ENCODE peak calls at places on chromosomes 7 and 10, in seven cellular contexts. One of them, this sample, is unnamed.
A peak's percentile ranks its signal among the peaks of the same experiment; 100 is the strongest.

GRCh38 chr7:71828361-71828760 is 583.8 kb downstream of the CALN1 start:
- DNase-seq in stimulated activated CD4-positive, alpha-beta T cell treated with anti-CD3 and anti-CD28 coated beads, Interleukin-2, amount 100 ng/mL, for 24 hours: no peak
- DNase-seq in hypothalamus: no peak
- DNase-seq in activated CD4-positive, alpha-beta T cell treated with anti-CD3 and anti-CD28 coated beads for 24 hours: no peak
- DNase-seq in Panc1: no peak
- DNase-seq in HT1080: no peak
- DNase-seq in activated naive CD4-positive, alpha-beta T cell: no peak
- DNase-seq in this sample: no peak

GRCh38 chr7:143380264-143380645 is 890 bp upstream of the ZYX start:
- DNase-seq in stimulated activated CD4-positive, alpha-beta T cell treated with anti-CD3 and anti-CD28 coated beads, Interleukin-2, amount 100 ng/mL, for 24 hours: peak; percentile 90
- DNase-seq in hypothalamus: peak; percentile 88
- DNase-seq in activated CD4-positive, alpha-beta T cell treated with anti-CD3 and anti-CD28 coated beads for 24 hours: peak; percentile 85
- DNase-seq in Panc1: peak; percentile 75
- DNase-seq in HT1080: peak; percentile 86
- DNase-seq in activated naive CD4-positive, alpha-beta T cell: peak; percentile 87
- DNase-seq in this sample: peak; percentile 94

GRCh38 chr7:132145466-132145865 is 430.8 kb downstream of the PLXNA4 start:
- DNase-seq in stimulated activated CD4-positive, alpha-beta T cell treated with anti-CD3 and anti-CD28 coated beads, Interleukin-2, amount 100 ng/mL, for 24 hours: no peak
- DNase-seq in hypothalamus: peak; percentile 42
- DNase-seq in activated CD4-positive, alpha-beta T cell treated with anti-CD3 and anti-CD28 coated beads for 24 hours: no peak
- DNase-seq in Panc1: peak; percentile 72
- DNase-seq in HT1080: peak; percentile 88
- DNase-seq in activated naive CD4-positive, alpha-beta T cell: no peak
- DNase-seq in this sample: peak; percentile 56

GRCh38 chr10:51656467-51656866 is 42.9 kb downstream of the CSTF2T start:
- DNase-seq in stimulated activated CD4-positive, alpha-beta T cell treated with anti-CD3 and anti-CD28 coated beads, Interleukin-2, amount 100 ng/mL, for 24 hours: no peak
- DNase-seq in hypothalamus: no peak
- DNase-seq in activated CD4-positive, alpha-beta T cell treated with anti-CD3 and anti-CD28 coated beads for 24 hours: no peak
- DNase-seq in Panc1: no peak
- DNase-seq in HT1080: no peak
- DNase-seq in activated naive CD4-positive, alpha-beta T cell: no peak
- DNase-seq in this sample: no peak

GRCh38 chr10:51363415-51363814 is 289.1 kb downstream of the PRKG1 start:
- DNase-seq in stimulated activated CD4-positive, alpha-beta T cell treated with anti-CD3 and anti-CD28 coated beads, Interleukin-2, amount 100 ng/mL, for 24 hours: no peak
- DNase-seq in hypothalamus: no peak
- DNase-seq in activated CD4-positive, alpha-beta T cell treated with anti-CD3 and anti-CD28 coated beads for 24 hours: no peak
- DNase-seq in Panc1: no peak
- DNase-seq in HT1080: no peak
- DNase-seq in activated naive CD4-positive, alpha-beta T cell: no peak
- DNase-seq in this sample: no peak

GRCh38 chr7:47285860-47286491 is 295.9 kb downstream of the TNS3 start:
- DNase-seq in stimulated activated CD4-positive, alpha-beta T cell treated with anti-CD3 and anti-CD28 coated beads, Interleukin-2, amount 100 ng/mL, for 24 hours: no peak
- DNase-seq in hypothalamus: no peak
- DNase-seq in activated CD4-positive, alpha-beta T cell treated with anti-CD3 and anti-CD28 coated beads for 24 hours: no peak
- DNase-seq in Panc1: no peak
- DNase-seq in HT1080: no peak
- DNase-seq in activated naive CD4-positive, alpha-beta T cell: no peak
- DNase-seq in this sample: peak; percentile 93

GRCh38 chr10:93991596-93992284 is 2.0 kb upstream of the PLCE1 start:
- DNase-seq in stimulated activated CD4-positive, alpha-beta T cell treated with anti-CD3 and anti-CD28 coated beads, Interleukin-2, amount 100 ng/mL, for 24 hours: no peak
- DNase-seq in hypothalamus: peak; percentile 10
- DNase-seq in activated CD4-positive, alpha-beta T cell treated with anti-CD3 and anti-CD28 coated beads for 24 hours: no peak
- DNase-seq in Panc1: no peak
- DNase-seq in HT1080: peak; percentile 90
- DNase-seq in activated naive CD4-positive, alpha-beta T cell: no peak
- DNase-seq in this sample: peak; percentile 89

GRCh38 chr10:34297551-34298370 is 517.3 kb downstream of the PARD3 start:
- DNase-seq in stimulated activated CD4-positive, alpha-beta T cell treated with anti-CD3 and anti-CD28 coated beads, Interleukin-2, amount 100 ng/mL, for 24 hours: no peak
- DNase-seq in hypothalamus: no peak
- DNase-seq in activated CD4-positive, alpha-beta T cell treated with anti-CD3 and anti-CD28 coated beads for 24 hours: no peak
- DNase-seq in Panc1: no peak
- DNase-seq in HT1080: no peak
- DNase-seq in activated naive CD4-positive, alpha-beta T cell: no peak
- DNase-seq in this sample: no peak

GRCh38 chr10:30581779-30582380 is 47.7 kb downstream of the LYZL2 start:
- DNase-seq in stimulated activated CD4-positive, alpha-beta T cell treated with anti-CD3 and anti-CD28 coated beads, Interleukin-2, amount 100 ng/mL, for 24 hours: peak; percentile 32
- DNase-seq in hypothalamus: no peak
- DNase-seq in activated CD4-positive, alpha-beta T cell treated with anti-CD3 and anti-CD28 coated beads for 24 hours: peak; percentile 1
- DNase-seq in Panc1: no peak
- DNase-seq in HT1080: peak; percentile 56
- DNase-seq in activated naive CD4-positive, alpha-beta T cell: no peak
- DNase-seq in this sample: peak; percentile 63

GRCh38 chr10:119331031-119331430 is 123.7 kb downstream of the GRK5 start:
- DNase-seq in stimulated activated CD4-positive, alpha-beta T cell treated with anti-CD3 and anti-CD28 coated beads, Interleukin-2, amount 100 ng/mL, for 24 hours: no peak
- DNase-seq in hypothalamus: no peak
- DNase-seq in activated CD4-positive, alpha-beta T cell treated with anti-CD3 and anti-CD28 coated beads for 24 hours: no peak
- DNase-seq in Panc1: no peak
- DNase-seq in HT1080: no peak
- DNase-seq in activated naive CD4-positive, alpha-beta T cell: no peak
- DNase-seq in this sample: no peak

GRCh38 chr10:126906704-126907422 is 1.6 kb downstream of the DOCK1 start:
- DNase-seq in stimulated activated CD4-positive, alpha-beta T cell treated with anti-CD3 and anti-CD28 coated beads, Interleukin-2, amount 100 ng/mL, for 24 hours: no peak
- DNase-seq in hypothalamus: no peak
- DNase-seq in activated CD4-positive, alpha-beta T cell treated with anti-CD3 and anti-CD28 coated beads for 24 hours: no peak
- DNase-seq in Panc1: no peak
- DNase-seq in HT1080: no peak
- DNase-seq in activated naive CD4-positive, alpha-beta T cell: no peak
- DNase-seq in this sample: no peak

GRCh38 chr7:54782314-54782713 is 23.3 kb upstream of the SEC61G start:
- DNase-seq in stimulated activated CD4-positive, alpha-beta T cell treated with anti-CD3 and anti-CD28 coated beads, Interleukin-2, amount 100 ng/mL, for 24 hours: no peak
- DNase-seq in hypothalamus: no peak
- DNase-seq in activated CD4-positive, alpha-beta T cell treated with anti-CD3 and anti-CD28 coated beads for 24 hours: no peak
- DNase-seq in Panc1: no peak
- DNase-seq in HT1080: no peak
- DNase-seq in activated naive CD4-positive, alpha-beta T cell: no peak
- DNase-seq in this sample: no peak

GRCh38 chr10:58641095-58641531 is 128.4 kb downstream of the BICC1 start:
- DNase-seq in stimulated activated CD4-positive, alpha-beta T cell treated with anti-CD3 and anti-CD28 coated beads, Interleukin-2, amount 100 ng/mL, for 24 hours: no peak
- DNase-seq in hypothalamus: no peak
- DNase-seq in activated CD4-positive, alpha-beta T cell treated with anti-CD3 and anti-CD28 coated beads for 24 hours: no peak
- DNase-seq in Panc1: no peak
- DNase-seq in HT1080: peak; percentile 82
- DNase-seq in activated naive CD4-positive, alpha-beta T cell: no peak
- DNase-seq in this sample: peak; percentile 93

GRCh38 chr10:48414778-48415177 is 108.3 kb downstream of the MAPK8 start:
- DNase-seq in stimulated activated CD4-positive, alpha-beta T cell treated with anti-CD3 and anti-CD28 coated beads, Interleukin-2, amount 100 ng/mL, for 24 hours: no peak
- DNase-seq in hypothalamus: no peak
- DNase-seq in activated CD4-positive, alpha-beta T cell treated with anti-CD3 and anti-CD28 coated beads for 24 hours: no peak
- DNase-seq in Panc1: no peak
- DNase-seq in HT1080: peak; percentile 12
- DNase-seq in activated naive CD4-positive, alpha-beta T cell: no peak
- DNase-seq in this sample: peak; percentile 71

GRCh38 chr7:80659120-80660055 is 20.9 kb downstream of the CD36 start:
- DNase-seq in stimulated activated CD4-positive, alpha-beta T cell treated with anti-CD3 and anti-CD28 coated beads, Interleukin-2, amount 100 ng/mL, for 24 hours: no peak
- DNase-seq in hypothalamus: no peak
- DNase-seq in activated CD4-positive, alpha-beta T cell treated with anti-CD3 and anti-CD28 coated beads for 24 hours: no peak
- DNase-seq in Panc1: no peak
- DNase-seq in HT1080: peak; percentile 29
- DNase-seq in activated naive CD4-positive, alpha-beta T cell: no peak
- DNase-seq in this sample: peak; percentile 80